ENCODE peak calls at places on chromosome 9, in eight cellular contexts. E is H1, S is psoas muscle, R is fibroblast of lung, B is NCI-H82, K is mesothelial cell of epicardium, U is sigmoid colon, N is cerebellar cortex. F is an unnamed sample.

GRCh38 chr9:127793093-127793708 is 7.4 kb downstream of the CDK9 start:
- DNase-seq in K (no peak), E (no peak), R (no peak), S (no peak), U (no peak), B (peak; percentile 75), N (peak; percentile 87), F (no peak)

GRCh38 chr9:98310752-98311392 is 55.4 kb upstream of the TBC1D2 start:
- DNase-seq in R (no peak), N (peak; percentile 46), U (no peak), K (no peak), E (no peak), S (no peak), B (no peak), F (no peak)

GRCh38 chr9:91255327-91255726 is 106.4 kb downstream of the AUH start:
- DNase-seq in S (no peak), K (no peak), B (no peak), R (peak; percentile 65), U (no peak), E (no peak), N (no peak), F (no peak)

GRCh38 chr9:95764490-95764889 is 111.0 kb upstream of the ERCC6L2 start:
- DNase-seq in E (no peak), U (no peak), R (no peak), S (no peak), B (no peak), N (no peak), K (no peak), F (no peak)

GRCh38 chr9:96514108-96514824 is 64.3 kb downstream of the HABP4 start:
- DNase-seq in U (no peak), K (no peak), B (no peak), E (no peak), S (no peak), R (peak; percentile 87), N (no peak), F (no peak)

GRCh38 chr9:4497855-4498254 is 7.6 kb downstream of the SLC1A1 start:
- DNase-seq in E (no peak), B (no peak), S (no peak), K (no peak), R (peak; percentile 65), U (no peak), N (no peak), F (no peak)

GRCh38 chr9:72858089-72858912 is 94.6 kb downstream of the ALDH1A1 start:
- DNase-seq in E (no peak), K (no peak), N (no peak), U (no peak), S (no peak), B (no peak), R (peak; percentile 30), F (no peak)

GRCh38 chr9:61668846-61669245 is 479.0 kb downstream of the SPATA31A7 start:
- DNase-seq in U (peak; percentile 36), K (no peak), E (no peak), R (no peak), S (no peak), N (no peak), B (no peak), F (no peak)

GRCh38 chr9:121437891-121438290 is 61.8 kb downstream of the GGTA1 start:
- DNase-seq in N (no peak), S (no peak), B (no peak), R (no peak), K (no peak), E (no peak), U (no peak), F (no peak)

GRCh38 chr9:74035786-74036185 is 461.3 kb upstream of the RORB start:
- DNase-seq in S (no peak), N (no peak), B (no peak), K (no peak), U (no peak), E (no peak), R (peak; percentile 27), F (no peak)

GRCh38 chr9:14992025-14992424 is 81.8 kb upstream of the FREM1 start:
- DNase-seq in E (no peak), S (no peak), U (no peak), N (no peak), K (no peak), B (peak; percentile 16), R (no peak), F (peak; percentile 48)

GRCh38 chr9:20732118-20732517 is 48.1 kb downstream of the FOCAD start:
- DNase-seq in B (no peak), S (no peak), K (no peak), E (no peak), N (no peak), R (peak; percentile 87), U (no peak), F (no peak)

GRCh38 chr9:35107337-35108290 is 4.7 kb upstream of the STOML2 start:
- DNase-seq in R (no peak), N (no peak), E (no peak), B (no peak), U (no peak), K (no peak), S (no peak), F (no peak)

GRCh38 chr9:37329576-37329975 is 92.9 kb upstream of the GRHPR start:
- DNase-seq in B (peak; percentile 41), E (no peak), N (peak; percentile 35), K (no peak), U (no peak), R (peak; percentile 13), S (no peak), F (no peak)

GRCh38 chr9:114296338-114296737 is 26.6 kb upstream of the ORM1 start:
- DNase-seq in K (no peak), E (no peak), N (no peak), B (no peak), R (no peak), U (no peak), S (no peak), F (no peak)

GRCh38 chr9:134475051-134475790 is 149.0 kb downstream of the RXRA start:
- DNase-seq in S (peak; percentile 81), K (peak; percentile 55), R (peak; percentile 81), E (no peak), B (peak; percentile 12), U (peak; percentile 90), N (no peak), F (no peak)

GRCh38 chr9:68844623-68845612 is 139.9 kb downstream of the PIP5K1B start:
- DNase-seq in B (peak; percentile 60), E (no peak), S (no peak), N (peak; percentile 35), U (no peak), K (peak; percentile 45), R (no peak), F (no peak)

GRCh38 chr9:132075853-132076252 is 3.8 kb downstream of the MED27 start:
- DNase-seq in S (no peak), E (no peak), U (no peak), R (no peak), N (no peak), K (no peak), B (no peak), F (no peak)

GRCh38 chr9:116190997-116191396 is 37.4 kb downstream of the PAPPA start:
- DNase-seq in R (peak; percentile 82), K (no peak), E (no peak), B (no peak), S (no peak), U (no peak), N (no peak), F (no peak)

GRCh38 chr9:113223963-113224362 is 2.6 kb downstream of the SLC31A1 start:
- DNase-seq in B (no peak), S (no peak), U (no peak), N (no peak), R (peak; percentile 63), K (no peak), E (no peak), F (no peak)

GRCh38 chr9:122954253-122954691 is 13.5 kb downstream of the RABGAP1 start:
- DNase-seq in U (no peak), R (peak; percentile 76), B (no peak), K (no peak), N (no peak), S (no peak), E (no peak), F (no peak)

GRCh38 chr9:88258012-88258411 is 119.7 kb upstream of the SPATA31C2 start:
- DNase-seq in S (peak; percentile 54), U (peak; percentile 77), K (no peak), N (no peak), E (no peak), R (peak; percentile 84), B (no peak), F (no peak)

GRCh38 chr9:89475891-89476440 is 21.9 kb downstream of the SEMA4D start:
- DNase-seq in S (no peak), E (no peak), B (no peak), K (no peak), U (peak; percentile 22), R (no peak), N (no peak), F (no peak)

GRCh38 chr9:88258587-88258986 is 120.3 kb upstream of the SPATA31C2 start:
- DNase-seq in N (peak; percentile 55), K (peak; percentile 49), B (no peak), S (no peak), U (peak; percentile 78), E (no peak), R (peak; percentile 72), F (no peak)

GRCh38 chr9:125639057-125639456 is 68.0 kb downstream of the MAPKAP1 start:
- DNase-seq in R (no peak), U (no peak), E (no peak), B (no peak), S (no peak), N (no peak), K (no peak), F (no peak)

GRCh38 chr9:37747271-37747753 is 6.3 kb upstream of the TRMT10B start:
- DNase-seq in U (no peak), S (no peak), K (peak; percentile 64), R (peak; percentile 60), E (no peak), B (peak; percentile 76), N (peak; percentile 70), F (peak; percentile 4)

F was measured in T-helper 2 cell.